ENCODE peak calls at places on chromosomes 6 and 20, in nine cellular contexts. T, S, D, F, X, L, G, C and K are unnamed samples.
A peak's percentile ranks its signal among the peaks of the same experiment; 100 is the strongest.

GRCh38 chr20:49724637-49725606 is 11.2 kb upstream of the B4GALT5 start:
- DNase-seq in D (no peak), T (peak; percentile 19), G (no peak), F (no peak), L (no peak), X (peak; percentile 70), S (peak; percentile 26), C (peak; percentile 35), K (peak; percentile 31)

GRCh38 chr20:45010399-45010828 is 44.1 kb downstream of the STK4 start:
- DNase-seq in D (no peak), F (no peak), S (no peak), G (no peak), L (peak; percentile 82), C (no peak), X (no peak), T (peak; percentile 39), K (no peak)

GRCh38 chr6:14025160-14025559 is 92.4 kb upstream of the CD83 start:
- DNase-seq in T (no peak), S (no peak), L (no peak), G (no peak), C (no peak), D (no peak), X (no peak), F (no peak), K (no peak)

GRCh38 chr6:37068523-37069270 is 63.2 kb downstream of the FGD2 start:
- DNase-seq in S (no peak), F (no peak), D (no peak), C (no peak), G (no peak), L (no peak), X (no peak), T (no peak), K (no peak)

GRCh38 chr6:74066168-74066871 is 370.3 kb downstream of the CD109 start:
- DNase-seq in D (no peak), F (no peak), L (peak; percentile 92), T (peak; percentile 66), G (no peak), C (no peak), X (no peak), S (no peak), K (no peak)

GRCh38 chr6:122059918-122060317 is 339.5 kb upstream of the HSF2 start:
- DNase-seq in G (no peak), S (no peak), X (no peak), C (no peak), T (peak; percentile 39), F (no peak), L (no peak), D (no peak), K (no peak)

GRCh38 chr20:18404172-18404571 is 62.7 kb downstream of the DZANK1 start:
- DNase-seq in L (no peak), G (peak; percentile 10), S (no peak), F (no peak), X (no peak), C (no peak), D (no peak), T (no peak), K (no peak)

GRCh38 chr6:138428943-138429616 is 25.1 kb downstream of the HEBP2 start:
- DNase-seq in C (no peak), X (no peak), D (no peak), T (peak; percentile 84), F (no peak), S (no peak), G (peak; percentile 41), L (peak; percentile 39), K (no peak)

DNA sequence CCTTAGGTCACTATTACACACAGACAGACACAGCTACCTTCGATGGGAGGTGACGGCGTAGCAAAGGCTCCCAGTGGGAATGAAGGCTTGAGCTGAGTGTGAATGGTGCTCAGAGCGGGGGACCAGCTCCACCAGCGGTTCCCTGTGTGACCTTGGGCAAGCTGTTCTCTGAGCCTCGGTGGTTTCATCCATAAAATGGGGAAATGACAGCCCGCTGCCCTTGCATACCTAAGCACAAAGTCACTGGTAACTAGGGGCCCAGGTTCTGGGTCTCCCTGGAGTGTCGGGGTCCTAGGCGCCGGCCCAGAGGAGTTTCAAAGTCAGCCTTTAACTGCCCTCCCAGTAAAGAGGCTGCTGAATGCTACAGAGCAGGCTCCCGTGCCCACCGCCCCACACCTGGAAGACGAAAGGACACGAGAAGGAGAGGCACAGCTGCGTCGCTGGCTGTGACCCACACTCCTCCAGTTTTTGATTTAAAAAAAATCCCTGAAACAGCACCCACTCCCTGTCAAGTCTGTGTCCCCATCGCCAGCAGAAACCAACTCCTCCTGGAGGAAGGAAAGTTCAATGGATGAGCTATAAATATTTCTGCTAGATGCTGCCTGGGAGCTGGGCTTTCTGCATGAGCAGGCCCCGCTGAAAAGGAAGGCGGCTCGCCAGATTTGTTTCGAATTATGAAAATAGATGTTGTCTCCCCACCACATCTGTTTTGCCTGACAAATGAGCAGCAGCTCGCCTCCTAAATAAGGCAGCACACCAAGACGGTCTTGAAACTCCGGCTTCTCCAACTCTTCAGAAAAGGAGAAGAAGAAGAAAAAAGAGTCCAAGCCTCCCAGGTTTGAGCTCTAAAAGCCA is 27.4 kb downstream of the PMEPA1 start:
- DNase-seq in D (peak; percentile 57), L (no peak), F (no peak), G (no peak), C (no peak), T (no peak), S (no peak), X (no peak), K (no peak)
- H3K27ac ChIP-seq in D (peak overlapping the region; percentile 80), L (no peak overlapping the region), F (no peak overlapping the region), G (no peak overlapping the region), C (no peak overlapping the region), T (no peak overlapping the region), S (no peak overlapping the region), X (peak overlapping the region; percentile 78), K (no peak overlapping the region)

GRCh38 chr6:44665143-44665542 is 277.6 kb downstream of the CDC5L start:
- DNase-seq in L (no peak), D (no peak), X (no peak), T (no peak), C (no peak), S (no peak), F (no peak), G (no peak), K (no peak)

GRCh38 chr6:44666324-44666723 is 278.8 kb downstream of the CDC5L start:
- DNase-seq in S (no peak), C (no peak), D (no peak), X (no peak), F (no peak), L (no peak), T (no peak), G (no peak), K (no peak)

GRCh38 chr6:44665683-44666082 is 278.2 kb downstream of the CDC5L start:
- DNase-seq in F (no peak), C (no peak), T (no peak), S (no peak), D (no peak), L (no peak), G (no peak), X (no peak), K (no peak)

GRCh38 chr6:44663860-44664584 is 276.5 kb downstream of the CDC5L start:
- DNase-seq in G (no peak), C (no peak), F (no peak), D (no peak), X (no peak), T (no peak), S (no peak), L (no peak), K (no peak)

GRCh38 chr6:44664716-44665115 is 277.2 kb downstream of the CDC5L start:
- DNase-seq in X (no peak), F (no peak), D (no peak), L (no peak), C (no peak), T (no peak), G (peak; percentile 60), S (no peak), K (no peak)
- H3K27ac ChIP-seq in X (no peak overlapping the region), F (no peak overlapping the region), D (no peak overlapping the region), L (no peak overlapping the region), C (no peak overlapping the region), T (no peak overlapping the region), G (peak overlapping the region; percentile 35), S (no peak overlapping the region), K (no peak overlapping the region)

GRCh38 chr6:1079525-1079924 is 232.4 kb upstream of the FOXQ1 start:
- DNase-seq in F (no peak), S (no peak), C (no peak), X (no peak), G (no peak), L (peak; percentile 64), T (no peak), D (no peak), K (no peak)

GRCh38 chr6:1086446-1086845 is 225.5 kb upstream of the FOXQ1 start:
- DNase-seq in D (no peak), S (no peak), G (no peak), C (no peak), T (no peak), F (no peak), X (no peak), L (no peak), K (no peak)

GRCh38 chr6:1081566-1081965 is 230.3 kb upstream of the FOXQ1 start:
- DNase-seq in F (no peak), G (no peak), L (no peak), X (no peak), C (no peak), D (no peak), T (peak; percentile 53), S (no peak), K (no peak)

GRCh38 chr6:1080453-1081328 is 231.2 kb upstream of the FOXQ1 start:
- DNase-seq in D (no peak), L (no peak), F (no peak), T (no peak), G (no peak), X (no peak), S (no peak), C (peak; percentile 32), K (no peak)

DNA sequence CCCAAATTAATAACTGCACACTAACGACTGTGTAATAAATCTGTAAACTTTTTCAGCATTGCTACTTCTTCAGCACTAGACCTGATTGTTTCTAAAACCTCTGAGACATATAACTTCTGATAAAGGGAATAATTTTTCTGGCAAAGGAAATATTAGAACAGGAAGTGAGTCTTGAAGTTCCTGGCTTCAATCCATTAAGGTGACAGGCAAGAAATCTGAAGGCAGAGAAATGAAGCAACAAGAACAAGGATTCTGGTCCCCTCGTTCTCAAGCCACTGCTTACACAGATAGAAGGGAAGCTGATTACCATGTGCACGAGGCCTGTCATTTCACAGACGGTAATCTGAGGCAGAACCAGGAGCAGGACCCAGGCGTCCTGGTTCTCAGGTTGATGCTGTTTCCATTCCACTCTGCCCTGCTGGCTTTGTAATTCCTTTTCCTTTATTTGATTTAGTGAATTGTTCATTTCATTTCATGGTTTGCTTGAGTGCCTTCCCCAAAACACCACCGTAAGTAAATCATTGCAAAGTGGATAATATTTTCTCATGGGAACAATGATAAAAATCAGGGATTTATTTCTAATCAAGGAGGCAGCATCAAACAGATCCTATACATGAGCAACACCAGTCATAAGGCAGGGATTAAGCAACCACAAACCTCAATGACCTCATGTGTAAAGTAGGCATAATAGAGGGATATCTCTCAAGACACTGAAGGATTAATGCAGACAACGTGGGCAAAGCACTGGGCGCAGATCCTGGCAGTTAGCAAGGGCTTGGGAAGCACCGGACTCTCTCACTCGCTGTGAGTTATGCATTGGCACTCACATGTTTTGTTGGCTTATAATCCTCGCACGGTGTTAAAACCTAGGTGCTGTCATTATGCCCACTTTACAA is 229.6 kb upstream of the FOXQ1 start:
- DNase-seq in T (peak; percentile 74), X (no peak), L (peak; percentile 9), F (no peak), C (no peak), S (no peak), D (no peak), G (no peak), K (no peak)
- H3K27ac ChIP-seq in T (peak overlapping the region; percentile 62), X (no peak overlapping the region), L (no peak overlapping the region), F (no peak overlapping the region), C (peak overlapping the region; percentile 66), S (no peak overlapping the region), D (no peak overlapping the region), G (no peak overlapping the region), K (no peak overlapping the region)

DNA sequence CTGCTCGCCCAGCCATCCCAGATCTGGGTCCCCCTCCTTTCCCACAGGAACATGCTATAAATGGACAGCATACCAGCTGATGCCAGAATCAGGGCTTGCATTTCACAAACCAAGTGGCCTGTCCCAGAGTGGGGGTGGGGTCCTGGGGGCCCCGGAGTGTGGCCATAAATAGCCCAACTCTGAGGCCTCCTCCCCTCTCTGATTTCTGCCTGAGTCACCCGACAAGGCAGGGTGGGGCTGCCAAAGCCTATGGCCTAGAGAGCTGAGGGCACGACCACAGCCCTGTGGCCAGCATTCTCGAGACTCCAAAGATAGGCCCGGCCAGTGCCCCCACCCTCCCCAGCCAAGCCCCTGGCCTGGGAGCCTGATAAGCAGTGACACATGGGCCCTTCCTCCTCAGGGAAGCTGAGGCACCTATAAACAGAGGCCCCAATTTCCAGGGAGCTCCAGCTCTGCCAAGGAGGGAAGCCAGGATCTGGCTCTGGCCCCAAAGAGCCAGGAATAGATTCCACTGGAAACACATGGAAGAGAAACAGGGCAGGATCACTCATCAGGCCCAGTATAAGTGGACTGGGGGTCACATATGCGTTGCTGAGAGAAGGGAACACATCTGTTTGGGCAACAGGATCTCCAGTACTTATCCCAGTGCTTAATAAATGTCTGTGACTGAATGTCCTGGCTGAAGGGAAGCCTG is 20.3 kb downstream of the SNTA1 start:
- DNase-seq in S (no peak), F (no peak), G (peak; percentile 67), X (peak; percentile 88), D (no peak), L (peak; percentile 38), T (peak; percentile 97), C (no peak), K (no peak)
- H3K27ac ChIP-seq in S (peak overlapping the region; percentile 54), F (no peak overlapping the region), G (peak overlapping the region; percentile 75), X (peak overlapping the region; percentile 91), D (no peak overlapping the region), L (peak overlapping the region; percentile 10), T (peak overlapping the region; percentile 84), C (no peak overlapping the region), K (no peak overlapping the region)